ENCODE peak calls at places on chromosomes 13 and 19, in ten cellular contexts. One of them, this sample, is unnamed.
A peak's percentile ranks its signal among the peaks of the same experiment; 100 is the strongest.

GRCh38 chr13:41064493-41064892 is 3.2 kb downstream of the WBP4 start:
- DNase-seq in Daoy: no peak
- DNase-seq in SW480: peak; percentile 78
- DNase-seq in mucosa of descending colon: no peak
- DNase-seq in Panc1: no peak
- DNase-seq in central memory CD8-positive, alpha-beta T cell: no peak
- DNase-seq in NCI-H524: no peak
- DNase-seq in activated CD4-positive, alpha-beta T cell treated with anti-CD3 and anti-CD28 coated beads for 48 hours: no peak
- DNase-seq in colonic mucosa: no peak
- DNase-seq in HS-5: no peak
- DNase-seq in this sample: no peak

GRCh38 chr13:111536239-111536638 is 215.8 kb downstream of the TEX29 start:
- DNase-seq in HS-5: no peak
- DNase-seq in Panc1: no peak
- DNase-seq in central memory CD8-positive, alpha-beta T cell: no peak
- DNase-seq in Daoy: no peak
- DNase-seq in NCI-H524: no peak
- DNase-seq in activated CD4-positive, alpha-beta T cell treated with anti-CD3 and anti-CD28 coated beads for 48 hours: no peak
- DNase-seq in mucosa of descending colon: no peak
- DNase-seq in colonic mucosa: no peak
- DNase-seq in SW480: no peak
- DNase-seq in this sample: no peak

GRCh38 chr13:66927562-66927961 is 302.6 kb downstream of the PCDH9 start:
- DNase-seq in NCI-H524: peak; percentile 57
- DNase-seq in mucosa of descending colon: no peak
- DNase-seq in HS-5: no peak
- DNase-seq in Daoy: no peak
- DNase-seq in Panc1: no peak
- DNase-seq in SW480: no peak
- DNase-seq in central memory CD8-positive, alpha-beta T cell: no peak
- DNase-seq in colonic mucosa: no peak
- DNase-seq in activated CD4-positive, alpha-beta T cell treated with anti-CD3 and anti-CD28 coated beads for 48 hours: no peak
- DNase-seq in this sample: no peak

GRCh38 chr13:105341758-105342157 is 1193.7 kb downstream of the EFNB2 start:
- DNase-seq in NCI-H524: peak; percentile 61
- DNase-seq in mucosa of descending colon: no peak
- DNase-seq in colonic mucosa: no peak
- DNase-seq in central memory CD8-positive, alpha-beta T cell: no peak
- DNase-seq in Daoy: no peak
- DNase-seq in SW480: no peak
- DNase-seq in activated CD4-positive, alpha-beta T cell treated with anti-CD3 and anti-CD28 coated beads for 48 hours: no peak
- DNase-seq in Panc1: no peak
- DNase-seq in HS-5: no peak
- DNase-seq in this sample: no peak

GRCh38 chr13:96617528-96617927 is 376.7 kb downstream of the OXGR1 start:
- DNase-seq in mucosa of descending colon: no peak
- DNase-seq in NCI-H524: no peak
- DNase-seq in central memory CD8-positive, alpha-beta T cell: no peak
- DNase-seq in activated CD4-positive, alpha-beta T cell treated with anti-CD3 and anti-CD28 coated beads for 48 hours: no peak
- DNase-seq in colonic mucosa: no peak
- DNase-seq in HS-5: no peak
- DNase-seq in Daoy: no peak
- DNase-seq in SW480: no peak
- DNase-seq in Panc1: no peak
- DNase-seq in this sample: no peak

GRCh38 chr19:46209051-46209450 is 20.5 kb upstream of the IGFL1 start:
- DNase-seq in central memory CD8-positive, alpha-beta T cell: no peak
- DNase-seq in activated CD4-positive, alpha-beta T cell treated with anti-CD3 and anti-CD28 coated beads for 48 hours: no peak
- DNase-seq in Daoy: no peak
- DNase-seq in SW480: no peak
- DNase-seq in mucosa of descending colon: no peak
- DNase-seq in colonic mucosa: no peak
- DNase-seq in HS-5: no peak
- DNase-seq in NCI-H524: no peak
- DNase-seq in Panc1: no peak
- DNase-seq in this sample: no peak

GRCh38 chr19:21202865-21203494 is 61.1 kb downstream of the ZNF431 start:
- DNase-seq in NCI-H524: peak; percentile 20
- DNase-seq in HS-5: no peak
- DNase-seq in activated CD4-positive, alpha-beta T cell treated with anti-CD3 and anti-CD28 coated beads for 48 hours: peak; percentile 36
- DNase-seq in SW480: no peak
- DNase-seq in mucosa of descending colon: no peak
- DNase-seq in central memory CD8-positive, alpha-beta T cell: no peak
- DNase-seq in Panc1: peak; percentile 22
- DNase-seq in colonic mucosa: no peak
- DNase-seq in Daoy: peak; percentile 7
- DNase-seq in this sample: no peak

GRCh38 chr13:28636677-28637317 is 22.1 kb upstream of the POMP start:
- DNase-seq in NCI-H524: peak; percentile 53
- DNase-seq in central memory CD8-positive, alpha-beta T cell: no peak
- DNase-seq in colonic mucosa: peak; percentile 54
- DNase-seq in HS-5: no peak
- DNase-seq in Panc1: peak; percentile 25
- DNase-seq in SW480: peak; percentile 77
- DNase-seq in mucosa of descending colon: no peak
- DNase-seq in Daoy: peak; percentile 68
- DNase-seq in activated CD4-positive, alpha-beta T cell treated with anti-CD3 and anti-CD28 coated beads for 48 hours: peak; percentile 68
- DNase-seq in this sample: peak; percentile 39

GRCh38 chr13:94419304-94419943 is 60.1 kb downstream of the DCT start:
- DNase-seq in activated CD4-positive, alpha-beta T cell treated with anti-CD3 and anti-CD28 coated beads for 48 hours: peak; percentile 61
- DNase-seq in SW480: no peak
- DNase-seq in NCI-H524: no peak
- DNase-seq in HS-5: peak; percentile 54
- DNase-seq in central memory CD8-positive, alpha-beta T cell: no peak
- DNase-seq in mucosa of descending colon: no peak
- DNase-seq in Daoy: peak; percentile 35
- DNase-seq in Panc1: peak; percentile 58
- DNase-seq in colonic mucosa: no peak
- DNase-seq in this sample: no peak

GRCh38 chr19:1216756-1217155 is 11.2 kb downstream of the STK11 start:
- DNase-seq in Panc1: no peak
- DNase-seq in mucosa of descending colon: no peak
- DNase-seq in NCI-H524: no peak
- DNase-seq in colonic mucosa: no peak
- DNase-seq in SW480: no peak
- DNase-seq in activated CD4-positive, alpha-beta T cell treated with anti-CD3 and anti-CD28 coated beads for 48 hours: no peak
- DNase-seq in Daoy: no peak
- DNase-seq in HS-5: no peak
- DNase-seq in central memory CD8-positive, alpha-beta T cell: no peak
- DNase-seq in this sample: no peak

GRCh38 chr19:44883962-44884361 is 7.1 kb upstream of the TOMM40 start:
- DNase-seq in central memory CD8-positive, alpha-beta T cell: no peak
- DNase-seq in mucosa of descending colon: no peak
- DNase-seq in NCI-H524: no peak
- DNase-seq in Daoy: no peak
- DNase-seq in HS-5: no peak
- DNase-seq in colonic mucosa: no peak
- DNase-seq in SW480: no peak
- DNase-seq in activated CD4-positive, alpha-beta T cell treated with anti-CD3 and anti-CD28 coated beads for 48 hours: no peak
- DNase-seq in Panc1: no peak
- DNase-seq in this sample: no peak

GRCh38 chr19:30665449-30665848 is 293.3 kb downstream of the ZNF536 start:
- DNase-seq in Daoy: no peak
- DNase-seq in mucosa of descending colon: no peak
- DNase-seq in central memory CD8-positive, alpha-beta T cell: no peak
- DNase-seq in HS-5: no peak
- DNase-seq in activated CD4-positive, alpha-beta T cell treated with anti-CD3 and anti-CD28 coated beads for 48 hours: no peak
- DNase-seq in colonic mucosa: no peak
- DNase-seq in SW480: no peak
- DNase-seq in Panc1: no peak
- DNase-seq in NCI-H524: no peak
- DNase-seq in this sample: no peak

GRCh38 chr19:33473644-33474305 is 47.8 kb downstream of the PEPD start:
- DNase-seq in Daoy: peak; percentile 66
- DNase-seq in Panc1: no peak
- DNase-seq in NCI-H524: no peak
- DNase-seq in colonic mucosa: no peak
- DNase-seq in SW480: peak; percentile 64
- DNase-seq in mucosa of descending colon: no peak
- DNase-seq in HS-5: peak; percentile 43
- DNase-seq in central memory CD8-positive, alpha-beta T cell: no peak
- DNase-seq in activated CD4-positive, alpha-beta T cell treated with anti-CD3 and anti-CD28 coated beads for 48 hours: no peak
- DNase-seq in this sample: no peak

GRCh38 chr19:10550336-10550735 is 6.6 kb downstream of the ATG4D start:
- DNase-seq in Panc1: no peak
- DNase-seq in HS-5: no peak
- DNase-seq in colonic mucosa: no peak
- DNase-seq in NCI-H524: no peak
- DNase-seq in activated CD4-positive, alpha-beta T cell treated with anti-CD3 and anti-CD28 coated beads for 48 hours: no peak
- DNase-seq in central memory CD8-positive, alpha-beta T cell: no peak
- DNase-seq in Daoy: no peak
- DNase-seq in SW480: no peak
- DNase-seq in mucosa of descending colon: no peak
- DNase-seq in this sample: no peak

GRCh38 chr13:42041684-42042035 is 6.8 kb upstream of the DGKH start:
- DNase-seq in NCI-H524: no peak
- DNase-seq in SW480: peak; percentile 79
- DNase-seq in central memory CD8-positive, alpha-beta T cell: no peak
- DNase-seq in colonic mucosa: peak; percentile 71
- DNase-seq in HS-5: peak; percentile 18
- DNase-seq in activated CD4-positive, alpha-beta T cell treated with anti-CD3 and anti-CD28 coated beads for 48 hours: peak; percentile 13
- DNase-seq in mucosa of descending colon: peak; percentile 58
- DNase-seq in Panc1: no peak
- DNase-seq in Daoy: peak; percentile 52
- DNase-seq in this sample: no peak

GRCh38 chr13:27006519-27007161 is 165.0 kb downstream of the USP12 start:
- DNase-seq in SW480: peak; percentile 26
- DNase-seq in mucosa of descending colon: peak; percentile 69
- DNase-seq in activated CD4-positive, alpha-beta T cell treated with anti-CD3 and anti-CD28 coated beads for 48 hours: peak; percentile 23
- DNase-seq in NCI-H524: peak; percentile 94
- DNase-seq in HS-5: no peak
- DNase-seq in Daoy: no peak
- DNase-seq in Panc1: no peak
- DNase-seq in central memory CD8-positive, alpha-beta T cell: no peak
- DNase-seq in colonic mucosa: peak; percentile 65
- DNase-seq in this sample: no peak

GRCh38 chr19:45781282-45782161 is 768 bp downstream of the DMPK start:
- DNase-seq in activated CD4-positive, alpha-beta T cell treated with anti-CD3 and anti-CD28 coated beads for 48 hours: no peak
- DNase-seq in Panc1: no peak
- DNase-seq in central memory CD8-positive, alpha-beta T cell: no peak
- DNase-seq in HS-5: no peak
- DNase-seq in SW480: peak; percentile 68
- DNase-seq in Daoy: no peak
- DNase-seq in colonic mucosa: no peak
- DNase-seq in mucosa of descending colon: peak; percentile 71
- DNase-seq in NCI-H524: no peak
- DNase-seq in this sample: no peak

This sample was measured in NCI-H1048.